ENCODE peak calls at places on chromosomes 6 and 20, in nine cellular contexts. One of them, this sample, is unnamed.

GRCh38 chr6:22146581-22147468 is 150.0 kb downstream of the PRL start:
- DNase-seq in H9: no peak
- DNase-seq in SK-N-DZ: peak; percentile 49
- DNase-seq in substantia nigra: peak; percentile 68
- DNase-seq in GM03348: peak; percentile 28
- DNase-seq in activated CD4-positive, alpha-beta T cell treated with anti-CD3 and anti-CD28 coated beads, Interleukin-2, amount 50 U/mL, for 24 hours: no peak
- DNase-seq in Calu3: no peak
- DNase-seq in prostate gland: no peak
- DNase-seq in ecto neural progenitor cell: no peak
- DNase-seq in this sample: peak; percentile 22

GRCh38 chr6:24340998-24341934 is 16.6 kb downstream of the DCDC2 start:
- DNase-seq in ecto neural progenitor cell: no peak
- DNase-seq in SK-N-DZ: no peak
- DNase-seq in prostate gland: peak; percentile 21
- DNase-seq in activated CD4-positive, alpha-beta T cell treated with anti-CD3 and anti-CD28 coated beads, Interleukin-2, amount 50 U/mL, for 24 hours: no peak
- DNase-seq in H9: no peak
- DNase-seq in Calu3: peak; percentile 67
- DNase-seq in GM03348: no peak
- DNase-seq in substantia nigra: no peak
- DNase-seq in this sample: no peak

GRCh38 chr20:57586370-57586793 is 25.5 kb downstream of the PCK1 start:
- DNase-seq in prostate gland: no peak
- DNase-seq in Calu3: no peak
- DNase-seq in substantia nigra: no peak
- DNase-seq in GM03348: no peak
- DNase-seq in H9: no peak
- DNase-seq in activated CD4-positive, alpha-beta T cell treated with anti-CD3 and anti-CD28 coated beads, Interleukin-2, amount 50 U/mL, for 24 hours: no peak
- DNase-seq in SK-N-DZ: no peak
- DNase-seq in ecto neural progenitor cell: no peak
- DNase-seq in this sample: no peak

GRCh38 chr20:17849901-17850673 is 118.5 kb downstream of the SNX5 start:
- DNase-seq in substantia nigra: no peak
- DNase-seq in Calu3: peak; percentile 55
- DNase-seq in GM03348: peak; percentile 95
- DNase-seq in H9: no peak
- DNase-seq in ecto neural progenitor cell: no peak
- DNase-seq in SK-N-DZ: no peak
- DNase-seq in prostate gland: no peak
- DNase-seq in activated CD4-positive, alpha-beta T cell treated with anti-CD3 and anti-CD28 coated beads, Interleukin-2, amount 50 U/mL, for 24 hours: no peak
- DNase-seq in this sample: no peak

GRCh38 chr6:41066867-41067304 is 5.3 kb downstream of the OARD1 start:
- DNase-seq in activated CD4-positive, alpha-beta T cell treated with anti-CD3 and anti-CD28 coated beads, Interleukin-2, amount 50 U/mL, for 24 hours: peak; percentile 20
- DNase-seq in substantia nigra: peak; percentile 1
- DNase-seq in SK-N-DZ: peak; percentile 79
- DNase-seq in Calu3: peak; percentile 77
- DNase-seq in prostate gland: peak; percentile 72
- DNase-seq in ecto neural progenitor cell: no peak
- DNase-seq in GM03348: peak; percentile 59
- DNase-seq in H9: peak; percentile 56
- DNase-seq in this sample: peak; percentile 46

GRCh38 chr6:137740967-137741761 is 125.9 kb upstream of the TNFAIP3 start:
- DNase-seq in ecto neural progenitor cell: no peak
- DNase-seq in Calu3: no peak
- DNase-seq in SK-N-DZ: no peak
- DNase-seq in prostate gland: no peak
- DNase-seq in activated CD4-positive, alpha-beta T cell treated with anti-CD3 and anti-CD28 coated beads, Interleukin-2, amount 50 U/mL, for 24 hours: no peak
- DNase-seq in GM03348: no peak
- DNase-seq in H9: peak; percentile 48
- DNase-seq in substantia nigra: no peak
- DNase-seq in this sample: peak; percentile 57

GRCh38 chr20:52312131-52312729 is 120.7 kb upstream of the ZFP64 start:
- DNase-seq in Calu3: peak; percentile 67
- DNase-seq in prostate gland: peak; percentile 45
- DNase-seq in ecto neural progenitor cell: no peak
- DNase-seq in activated CD4-positive, alpha-beta T cell treated with anti-CD3 and anti-CD28 coated beads, Interleukin-2, amount 50 U/mL, for 24 hours: no peak
- DNase-seq in H9: peak; percentile 42
- DNase-seq in SK-N-DZ: peak; percentile 80
- DNase-seq in GM03348: peak; percentile 79
- DNase-seq in substantia nigra: no peak
- DNase-seq in this sample: peak; percentile 18

GRCh38 chr6:135231469-135231844 is 50.3 kb downstream of the MYB start:
- DNase-seq in activated CD4-positive, alpha-beta T cell treated with anti-CD3 and anti-CD28 coated beads, Interleukin-2, amount 50 U/mL, for 24 hours: no peak
- DNase-seq in GM03348: no peak
- DNase-seq in substantia nigra: no peak
- DNase-seq in prostate gland: no peak
- DNase-seq in Calu3: no peak
- DNase-seq in H9: no peak
- DNase-seq in ecto neural progenitor cell: no peak
- DNase-seq in SK-N-DZ: no peak
- DNase-seq in this sample: no peak

GRCh38 chr6:26020291-26020982 is 57.8 kb downstream of the TRIM38 start:
- DNase-seq in Calu3: peak; percentile 60
- DNase-seq in SK-N-DZ: peak; percentile 92
- DNase-seq in ecto neural progenitor cell: peak; percentile 78
- DNase-seq in prostate gland: peak; percentile 84
- DNase-seq in H9: peak; percentile 73
- DNase-seq in substantia nigra: peak; percentile 46
- DNase-seq in activated CD4-positive, alpha-beta T cell treated with anti-CD3 and anti-CD28 coated beads, Interleukin-2, amount 50 U/mL, for 24 hours: peak; percentile 44
- DNase-seq in GM03348: peak; percentile 93
- DNase-seq in this sample: peak; percentile 85

GRCh38 chr6:15523679-15524630 is 138.9 kb downstream of the DTNBP1 start:
- DNase-seq in activated CD4-positive, alpha-beta T cell treated with anti-CD3 and anti-CD28 coated beads, Interleukin-2, amount 50 U/mL, for 24 hours: no peak
- DNase-seq in ecto neural progenitor cell: no peak
- DNase-seq in SK-N-DZ: no peak
- DNase-seq in Calu3: no peak
- DNase-seq in GM03348: no peak
- DNase-seq in substantia nigra: no peak
- DNase-seq in H9: peak; percentile 34
- DNase-seq in prostate gland: no peak
- DNase-seq in this sample: peak; percentile 40

GRCh38 chr20:21234816-21235215 is 68.3 kb upstream of the XRN2 start:
- DNase-seq in ecto neural progenitor cell: no peak
- DNase-seq in activated CD4-positive, alpha-beta T cell treated with anti-CD3 and anti-CD28 coated beads, Interleukin-2, amount 50 U/mL, for 24 hours: no peak
- DNase-seq in prostate gland: no peak
- DNase-seq in SK-N-DZ: no peak
- DNase-seq in substantia nigra: peak; percentile 17
- DNase-seq in Calu3: no peak
- DNase-seq in GM03348: no peak
- DNase-seq in H9: no peak
- DNase-seq in this sample: peak; percentile 30

GRCh38 chr6:161462148-161462547 is 188.3 kb upstream of the AGPAT4 start:
- DNase-seq in ecto neural progenitor cell: no peak
- DNase-seq in GM03348: no peak
- DNase-seq in SK-N-DZ: no peak
- DNase-seq in prostate gland: no peak
- DNase-seq in substantia nigra: no peak
- DNase-seq in activated CD4-positive, alpha-beta T cell treated with anti-CD3 and anti-CD28 coated beads, Interleukin-2, amount 50 U/mL, for 24 hours: no peak
- DNase-seq in Calu3: no peak
- DNase-seq in H9: no peak
- DNase-seq in this sample: no peak

GRCh38 chr20:8152847-8153246 is 20.8 kb downstream of the PLCB1 start:
- DNase-seq in H9: no peak
- DNase-seq in activated CD4-positive, alpha-beta T cell treated with anti-CD3 and anti-CD28 coated beads, Interleukin-2, amount 50 U/mL, for 24 hours: no peak
- DNase-seq in GM03348: no peak
- DNase-seq in prostate gland: no peak
- DNase-seq in ecto neural progenitor cell: no peak
- DNase-seq in Calu3: no peak
- DNase-seq in SK-N-DZ: no peak
- DNase-seq in substantia nigra: no peak
- DNase-seq in this sample: no peak

GRCh38 chr6:45650527-45651135 is 272.9 kb upstream of the SUPT3H start:
- DNase-seq in H9: no peak
- DNase-seq in prostate gland: no peak
- DNase-seq in SK-N-DZ: no peak
- DNase-seq in Calu3: no peak
- DNase-seq in GM03348: peak; percentile 71
- DNase-seq in substantia nigra: no peak
- DNase-seq in ecto neural progenitor cell: no peak
- DNase-seq in activated CD4-positive, alpha-beta T cell treated with anti-CD3 and anti-CD28 coated beads, Interleukin-2, amount 50 U/mL, for 24 hours: no peak
- DNase-seq in this sample: peak; percentile 1

GRCh38 chr6:16257999-16258708 is 19.8 kb downstream of the GMPR start:
- DNase-seq in H9: peak; percentile 74
- DNase-seq in activated CD4-positive, alpha-beta T cell treated with anti-CD3 and anti-CD28 coated beads, Interleukin-2, amount 50 U/mL, for 24 hours: no peak
- DNase-seq in substantia nigra: no peak
- DNase-seq in GM03348: no peak
- DNase-seq in prostate gland: no peak
- DNase-seq in SK-N-DZ: no peak
- DNase-seq in ecto neural progenitor cell: no peak
- DNase-seq in Calu3: no peak
- DNase-seq in this sample: no peak